ENCODE peak calls at places on chromosomes 12 and 14, in eight cellular contexts. K, U, S, E, W, Q, D and F are unnamed samples.

GRCh38 chr14:74616507-74616906 is 4.5 kb upstream of the LTBP2 start:
- DNase-seq in D (peak), U (peak), Q (no peak), K (no peak), S (peak), W (no peak), E (no peak), F (no peak)

GRCh38 chr14:104784846-104785707 is 10.5 kb downstream of the AKT1 start:
- DNase-seq in E (no peak), D (no peak), Q (no peak), S (no peak), K (no peak), W (no peak), U (no peak), F (no peak)

GRCh38 chr14:33567736-33568124 is 383.1 kb downstream of the EGLN3 start:
- DNase-seq in D (peak), U (no peak), E (no peak), S (peak), Q (no peak), K (no peak), W (no peak), F (no peak)

GRCh38 chr12:90058721-90059120 is 350.1 kb upstream of the ATP2B1 start:
- DNase-seq in W (no peak), Q (no peak), S (peak), U (peak), D (peak), K (no peak), E (no peak), F (no peak)

GRCh38 chr12:47808574-47809380 is 10.9 kb downstream of the HDAC7 start:
- DNase-seq in Q (no peak), K (peak), E (no peak), S (no peak), W (no peak), D (no peak), U (peak), F (no peak)

GRCh38 chr12:12676605-12677004 is 19.4 kb downstream of the GPR19 start:
- DNase-seq in W (no peak), S (no peak), E (no peak), U (no peak), D (no peak), Q (no peak), K (no peak), F (no peak)

GRCh38 chr14:91796622-91797347 is 64.9 kb upstream of the CATSPERB start:
- DNase-seq in U (peak), K (no peak), E (no peak), D (peak), Q (no peak), S (no peak), W (no peak), F (no peak)

GRCh38 chr14:65222434-65222833 is 120.1 kb upstream of the MAX start:
- DNase-seq in Q (peak), U (peak), W (no peak), K (peak), S (peak), E (no peak), D (peak), F (no peak)

DNA sequence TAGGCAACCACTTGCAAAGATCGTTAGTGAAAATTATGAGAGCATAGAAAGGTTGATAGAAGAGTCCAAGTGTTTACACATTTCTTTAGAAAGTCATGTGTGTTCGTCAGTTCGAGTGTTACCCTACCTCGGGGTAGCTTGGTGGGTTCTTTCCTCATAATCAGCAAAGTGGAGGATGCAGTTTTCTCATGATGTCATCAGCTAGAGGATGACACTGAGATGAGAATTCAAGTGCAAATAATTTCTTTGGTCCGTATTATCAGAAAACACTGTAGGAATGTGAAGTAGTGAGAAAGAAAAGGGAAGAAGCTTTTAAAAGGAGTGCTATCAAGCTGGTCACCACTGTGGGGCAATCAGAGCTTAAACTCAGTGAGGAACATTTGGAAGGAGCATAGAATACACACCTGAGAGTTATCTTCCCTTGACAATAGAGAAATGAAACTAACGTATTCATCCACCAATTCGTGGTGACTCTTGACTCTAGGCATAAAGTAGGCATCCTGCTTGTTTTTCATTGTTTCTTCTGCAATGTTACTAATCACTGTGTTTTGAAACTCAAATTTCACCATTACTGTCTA is 1340.9 kb upstream of the TMEM132C start:
- DNase-seq in Q (no peak), E (no peak), S (no peak), K (no peak), U (no peak), D (no peak), W (no peak), F (no peak)
- TF ChIP-seq CTCF in Q (no peak), E (peak), S (no peak), K (no peak), U (no peak), D (no peak), W (no peak), F (no peak)

DNA sequence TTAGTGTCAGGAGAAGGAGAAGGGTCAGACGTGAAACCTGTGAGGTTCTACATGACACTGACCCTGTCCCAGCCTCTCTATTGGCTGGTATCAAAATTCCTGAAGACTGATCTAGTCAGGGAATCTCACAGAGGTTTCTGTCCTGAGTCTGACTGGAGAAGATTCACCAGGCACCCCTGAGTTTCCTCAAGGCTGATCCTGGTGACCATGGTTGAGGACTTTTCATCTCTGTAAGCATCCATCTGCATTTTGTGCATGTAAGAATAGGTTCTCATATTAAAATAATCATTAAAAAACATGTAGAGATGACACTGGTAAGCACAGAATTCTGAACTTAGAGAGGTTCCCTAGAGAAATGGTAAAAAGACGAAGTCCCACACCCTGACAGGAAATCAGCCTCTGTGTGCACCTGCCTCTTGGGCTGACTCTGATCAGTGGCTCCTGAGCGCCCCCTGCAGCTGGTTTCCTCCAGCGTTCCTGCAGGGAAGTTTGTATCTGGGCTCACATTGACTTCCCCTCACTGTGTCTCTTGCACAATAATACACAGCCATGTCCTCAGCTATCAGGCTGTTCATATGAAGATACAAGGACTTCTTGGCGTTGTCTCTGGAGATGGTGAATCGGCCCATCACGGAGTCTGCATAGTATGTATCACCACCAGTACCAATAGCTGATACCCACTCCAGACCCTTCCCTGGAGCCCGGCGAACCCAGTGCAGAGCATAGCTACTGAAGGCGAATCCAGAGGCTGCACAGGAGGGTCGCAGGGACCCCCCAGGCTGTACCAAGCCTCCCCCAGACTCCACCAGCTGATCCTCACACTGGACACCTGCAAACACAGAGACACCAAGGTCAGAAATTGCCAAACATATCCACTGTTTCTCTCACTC is 991.9 kb downstream of the TMEM121 start:
- DNase-seq in S (no peak), D (no peak), Q (no peak), W (peak), E (no peak), U (no peak), K (peak), F (no peak)
- TF ChIP-seq CTCF in S (no peak), D (no peak), Q (peak), W (no peak), E (peak), U (no peak), K (peak), F (no peak)

DNA sequence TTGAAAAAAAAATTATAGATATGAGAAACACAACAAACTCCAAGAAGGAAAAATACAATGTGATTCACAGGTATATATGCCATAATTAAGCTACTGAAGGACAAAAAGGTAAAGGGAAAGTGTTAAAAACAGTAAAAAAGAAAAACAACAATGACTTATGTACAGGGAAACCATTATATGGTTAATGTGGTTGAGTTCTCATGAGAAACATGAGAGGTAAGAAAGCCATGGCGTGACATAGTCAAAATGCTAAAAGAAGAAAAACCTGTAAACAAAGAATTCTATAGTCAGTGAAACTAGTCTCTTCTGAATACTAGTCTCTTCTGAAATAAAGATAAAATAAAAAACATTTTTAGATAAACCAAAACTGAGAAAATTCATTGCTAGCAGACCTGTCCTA is 109.1 kb downstream of the NEDD1 start:
- DNase-seq in E (no peak), K (no peak), U (no peak), Q (no peak), D (no peak), S (no peak), W (no peak), F (no peak)
- TF ChIP-seq CTCF in E (no peak), K (no peak), U (no peak), Q (no peak), D (no peak), S (no peak), W (no peak), F (no peak)

GRCh38 chr12:64025174-64025958 is 180.9 kb downstream of the SRGAP1 start:
- DNase-seq in D (no peak), K (no peak), W (no peak), E (no peak), U (no peak), Q (no peak), S (peak), F (no peak)
- TF ChIP-seq CTCF in D (no peak), K (no peak), W (no peak), E (no peak), U (no peak), Q (no peak), S (no peak), F (no peak)

GRCh38 chr12:112539221-112539620 is 120.5 kb downstream of the PTPN11 start:
- DNase-seq in K (no peak), W (no peak), Q (no peak), U (no peak), D (no peak), E (no peak), S (no peak), F (no peak)
- TF ChIP-seq CTCF in K (no peak), W (no peak), Q (no peak), U (no peak), D (no peak), E (no peak), S (no peak), F (no peak)

GRCh38 chr12:66962316-66962715 is 283.4 kb upstream of the GRIP1 start:
- DNase-seq in E (no peak), D (no peak), W (no peak), S (no peak), Q (no peak), K (no peak), U (no peak), F (no peak)
- TF ChIP-seq CTCF in E (no peak), D (no peak), W (no peak), S (no peak), Q (no peak), K (no peak), U (no peak), F (no peak)

GRCh38 chr14:102911991-102912761 is 10.3 kb upstream of the AMN start:
- DNase-seq in Q (no peak), U (no peak), K (no peak), S (no peak), D (no peak), W (no peak), E (no peak), F (no peak)

GRCh38 chr14:102914474-102915291 is 7.8 kb upstream of the AMN start:
- DNase-seq in K (no peak), W (no peak), S (no peak), E (no peak), U (no peak), D (no peak), Q (no peak), F (no peak)

GRCh38 chr14:102911541-102911951 is 10.9 kb upstream of the AMN start:
- DNase-seq in D (no peak), W (no peak), U (no peak), E (no peak), Q (no peak), S (no peak), K (no peak), F (no peak)

GRCh38 chr14:102915292-102916110 is 7.0 kb upstream of the AMN start:
- DNase-seq in K (no peak), S (no peak), W (no peak), D (no peak), Q (no peak), E (no peak), U (no peak), F (no peak)

DNA sequence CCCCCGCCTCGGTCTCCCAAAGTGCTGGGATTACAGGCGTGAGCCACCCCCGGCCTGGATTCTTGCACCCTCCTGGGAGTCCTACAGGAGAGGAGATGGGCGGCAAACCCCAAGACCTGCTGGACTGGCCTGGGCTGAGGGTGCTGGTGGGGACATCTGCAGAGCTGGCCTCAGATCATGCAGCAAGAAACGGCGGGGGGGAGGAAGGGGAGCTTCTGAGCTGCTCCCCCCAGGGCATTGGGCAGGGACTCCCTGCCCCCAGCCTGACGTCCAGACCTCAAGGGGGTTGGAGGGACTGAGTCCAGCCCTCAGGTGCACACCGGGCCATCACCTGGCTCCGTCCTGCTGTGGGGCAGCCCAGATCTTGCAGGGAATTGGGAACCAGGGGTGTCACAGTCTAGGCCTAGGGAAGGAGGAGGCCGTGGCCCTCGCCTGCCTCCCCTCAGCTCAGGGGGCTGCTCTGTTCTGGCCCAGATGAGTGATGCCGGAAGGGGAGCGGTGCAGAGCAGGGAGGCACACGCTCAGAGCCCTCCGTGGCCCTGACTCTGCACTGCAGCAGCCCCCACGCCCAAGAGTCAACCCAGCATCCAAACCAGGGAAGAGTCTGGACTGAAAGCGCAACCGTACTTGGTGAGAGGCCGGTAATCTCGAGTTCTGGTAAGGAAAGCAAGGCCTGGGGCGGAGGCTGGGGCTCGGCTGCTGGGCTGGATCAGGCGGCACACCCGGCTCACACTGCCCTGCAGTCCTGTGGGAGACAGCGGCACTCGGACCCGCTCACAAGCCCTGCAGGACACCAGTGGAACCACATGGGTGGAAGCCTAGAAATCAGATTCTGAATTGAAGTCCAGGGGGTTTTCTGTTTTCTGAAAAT is 8.9 kb upstream of the AMN start:
- DNase-seq in U (no peak), E (no peak), K (no peak), D (no peak), W (no peak), Q (no peak), S (no peak), F (no peak)
- TF ChIP-seq CTCF in U (no peak), E (no peak), K (no peak), D (no peak), W (no peak), Q (no peak), S (peak), F (no peak)

GRCh38 chr12:2358986-2359658 is 306.3 kb downstream of the CACNA1C start:
- DNase-seq in W (no peak), Q (no peak), D (peak), E (no peak), U (no peak), K (no peak), S (no peak), F (no peak)
- TF ChIP-seq CTCF in W (no peak), Q (no peak), D (no peak), E (no peak), U (no peak), K (no peak), S (no peak), F (no peak)

GRCh38 chr14:61923348-61923747 is 161.1 kb downstream of the SNAPC1 start:
- DNase-seq in S (peak), E (no peak), K (no peak), Q (no peak), W (no peak), D (peak), U (peak), F (no peak)
- TF ChIP-seq CTCF in S (peak), E (peak), K (no peak), Q (no peak), W (no peak), D (peak), U (peak), F (no peak)

DNA sequence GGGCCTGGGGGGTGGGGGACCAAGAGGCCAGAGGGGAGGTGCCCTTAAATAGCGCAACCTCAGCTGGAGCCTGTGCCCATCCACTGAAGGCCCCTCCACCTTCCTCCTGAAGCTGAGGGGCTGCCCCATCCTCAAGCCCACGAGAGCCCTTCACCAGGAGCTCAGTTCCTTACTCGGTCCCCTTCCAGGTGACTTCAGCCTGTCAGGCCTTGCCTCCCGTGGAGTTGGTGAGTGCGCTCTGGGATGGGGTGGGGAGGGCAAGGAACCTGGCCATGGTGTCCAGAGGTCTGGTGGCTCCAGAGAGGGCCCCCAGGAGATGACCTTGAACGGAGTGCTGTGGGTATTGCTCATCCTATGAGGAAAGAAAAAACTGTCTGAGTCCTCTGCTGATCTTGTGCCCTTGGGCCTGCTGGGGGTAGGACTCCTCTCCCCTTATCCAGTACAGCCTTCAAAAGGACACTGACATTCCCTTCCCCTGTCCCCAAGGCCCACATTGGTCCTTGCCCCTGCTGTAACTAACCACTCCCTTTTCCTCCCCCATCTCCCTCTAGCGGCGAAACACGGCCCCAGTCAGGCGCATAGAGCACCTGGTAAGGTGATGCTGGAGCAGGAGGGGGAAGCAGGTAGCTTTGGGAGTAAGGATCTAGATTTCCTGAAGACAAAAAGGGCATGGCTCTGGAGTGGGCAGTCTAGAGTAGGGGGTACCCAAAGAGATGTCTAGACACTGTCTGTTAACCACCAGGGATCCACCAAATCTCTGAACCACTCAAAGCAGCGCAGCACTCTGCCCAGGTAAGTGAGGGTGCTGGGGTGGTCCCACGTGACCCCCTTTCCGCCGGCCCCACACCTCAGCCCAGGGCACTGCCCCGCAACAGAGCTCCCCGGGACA is 3.6 kb downstream of the TNS2 start:
- DNase-seq in S (no peak), K (peak), D (no peak), Q (peak), U (no peak), W (peak), E (no peak), F (no peak)
- TF ChIP-seq CTCF in S (peak), K (peak), D (peak), Q (peak), U (peak), W (peak), E (peak), F (no peak)